ENCODE peak calls at places on chromosomes 4 and X, in eight cellular contexts. I, L, O, Z, H, E, P and X are unnamed samples.

GRCh38 chr4:28354874-28355273 is 1494.2 kb downstream of the STIM2 start:
- DNase-seq in I (no peak), H (no peak), E (no peak), O (no peak), P (no peak), Z (no peak), L (no peak), X (no peak)

GRCh38 chr4:141730805-141731204 is 94.4 kb downstream of the IL15 start:
- DNase-seq in L (no peak), O (no peak), H (no peak), I (no peak), Z (peak; percentile 14), E (peak; percentile 19), P (no peak), X (no peak)

GRCh38 chr4:177369372-177369771 is 59.7 kb downstream of the NEIL3 start:
- DNase-seq in L (no peak), H (no peak), O (peak; percentile 79), I (no peak), Z (no peak), E (no peak), P (peak; percentile 59), X (no peak)

GRCh38 chrX:1222511-1223252 is 10.2 kb upstream of the CRLF2 start:
- DNase-seq in I (peak; percentile 8), O (peak; percentile 25), P (no peak), H (no peak), Z (peak; percentile 14), E (peak; percentile 64), L (no peak), X (no peak)

GRCh38 chr4:78432896-78433295 is 118.7 kb upstream of the ANXA3 start:
- DNase-seq in H (no peak), L (no peak), P (peak; percentile 18), I (no peak), E (no peak), O (peak; percentile 11), Z (peak; percentile 48), X (peak; percentile 39)

GRCh38 chr4:122758033-122758432 is 25.5 kb downstream of the BBS12 start:
- DNase-seq in E (peak; percentile 61), P (peak; percentile 64), O (no peak), L (no peak), H (peak; percentile 29), I (peak; percentile 73), Z (peak; percentile 26), X (peak; percentile 51)

GRCh38 chrX:136742721-136743379 is 37.9 kb downstream of the ARHGEF6 start:
- DNase-seq in O (no peak), L (no peak), E (no peak), I (no peak), H (no peak), P (no peak), Z (no peak), X (no peak)

GRCh38 chr4:108683479-108683878 is 33.1 kb downstream of the OSTC start:
- DNase-seq in E (peak; percentile 49), H (peak; percentile 40), P (peak; percentile 44), Z (peak; percentile 6), O (peak; percentile 43), L (no peak), I (no peak), X (peak; percentile 21)

GRCh38 chr4:82421796-82422560 is 8.3 kb downstream of the HNRNPDL start:
- DNase-seq in L (no peak), O (no peak), E (no peak), Z (no peak), H (no peak), P (no peak), I (no peak), X (no peak)

GRCh38 chr4:4843651-4844291 is 15.7 kb upstream of the MSX1 start:
- DNase-seq in I (peak; percentile 30), E (no peak), O (no peak), H (no peak), L (no peak), Z (no peak), P (no peak), X (no peak)

GRCh38 chr4:139331185-139331584 is 28.9 kb upstream of the NDUFC1 start:
- DNase-seq in O (no peak), H (no peak), L (no peak), I (no peak), P (no peak), E (no peak), Z (no peak), X (no peak)

GRCh38 chr4:20684852-20685763 is 15.2 kb upstream of the PACRGL start:
- DNase-seq in Z (no peak), H (peak; percentile 48), O (no peak), I (no peak), P (peak; percentile 55), E (peak; percentile 58), L (no peak), X (no peak)

GRCh38 chrX:150476183-150476699 is 92.2 kb upstream of the MTM1 start:
- DNase-seq in I (no peak), E (no peak), O (no peak), L (no peak), H (no peak), P (peak; percentile 42), Z (peak; percentile 19), X (no peak)

GRCh38 chr4:133997440-133997839 is 204.1 kb downstream of the PABPC4L start:
- DNase-seq in P (peak; percentile 7), L (no peak), I (no peak), H (no peak), E (peak; percentile 2), O (no peak), Z (no peak), X (no peak)

GRCh38 chr4:75990129-75990528 is 616 bp downstream of the SDAD1 start:
- DNase-seq in I (no peak), Z (no peak), L (no peak), O (peak; percentile 14), P (peak; percentile 17), H (peak; percentile 19), E (no peak), X (no peak)

GRCh38 chr4:169933531-169933930 is 92.7 kb downstream of the MFAP3L start:
- DNase-seq in H (no peak), I (no peak), L (no peak), E (no peak), P (no peak), O (no peak), Z (no peak), X (no peak)

GRCh38 chrX:33252306-33252825 is 41.0 kb upstream of the DMD start:
- DNase-seq in O (peak; percentile 4), I (no peak), P (no peak), H (peak; percentile 6), E (no peak), Z (no peak), L (no peak), X (no peak)

GRCh38 chrX:153732406-153732805 is 7.8 kb downstream of the ABCD1 start:
- DNase-seq in Z (no peak), I (no peak), H (no peak), E (peak; percentile 86), L (no peak), O (no peak), P (no peak), X (no peak)

GRCh38 chr4:86452323-86452995 is 92.6 kb upstream of the MAPK10 start:
- DNase-seq in Z (no peak), O (peak; percentile 40), H (no peak), L (no peak), P (peak; percentile 69), I (no peak), E (no peak), X (no peak)

GRCh38 chrX:15143050-15143824 is 126.6 kb downstream of the ASB9 start:
- DNase-seq in E (peak; percentile 75), O (peak; percentile 9), Z (peak; percentile 11), H (peak; percentile 46), I (peak; percentile 83), L (peak; percentile 19), P (peak; percentile 46), X (no peak)

GRCh38 chr4:137541866-137542648 is 9.8 kb upstream of the PCDH18 start:
- DNase-seq in E (no peak), H (no peak), Z (no peak), O (no peak), P (no peak), L (no peak), I (no peak), X (no peak)

GRCh38 chrX:57286507-57287251 is at the start of gene FAAH2:
- DNase-seq in E (peak; percentile 87), L (no peak), O (no peak), H (peak; percentile 81), P (no peak), I (peak; percentile 81), Z (no peak), X (no peak)

GRCh38 chrX:41382699-41383645 is 49.0 kb downstream of the DDX3X start:
- DNase-seq in O (peak; percentile 28), Z (peak; percentile 20), H (no peak), P (peak; percentile 63), E (peak; percentile 32), L (no peak), I (peak; percentile 57), X (no peak)

GRCh38 chrX:13376857-13377441 is 57.1 kb upstream of the ATXN3L start:
- DNase-seq in H (no peak), P (peak; percentile 96), E (peak; percentile 71), L (peak; percentile 25), O (peak; percentile 78), I (no peak), Z (peak; percentile 76), X (peak; percentile 60)

GRCh38 chrX:154317391-154318000 is 21.9 kb downstream of the TKTL1 start:
- DNase-seq in P (peak; percentile 38), L (no peak), Z (no peak), O (no peak), H (peak; percentile 21), E (peak; percentile 37), I (no peak), X (no peak)

GRCh38 chr4:5424901-5425300 is 283.5 kb downstream of the EVC2 start:
- DNase-seq in O (no peak), I (no peak), P (no peak), H (no peak), Z (no peak), L (no peak), E (no peak), X (no peak)

GRCh38 chr4:15882675-15883086 is 55.9 kb downstream of the FGFBP1 start:
- DNase-seq in P (peak; percentile 89), H (peak; percentile 87), Z (peak; percentile 56), O (peak; percentile 41), I (peak; percentile 66), L (peak; percentile 39), E (peak; percentile 82), X (peak; percentile 49)

GRCh38 chr4:145888393-145888792 is 50.2 kb downstream of the ZNF827 start:
- DNase-seq in O (no peak), H (peak; percentile 13), I (no peak), L (no peak), E (peak; percentile 23), P (no peak), Z (no peak), X (no peak)
- TF ChIP-seq CTCF in O (peak; percentile 38), H (peak; percentile 53), I (no peak), L (peak; percentile 7), E (peak; percentile 49), P (peak; percentile 12), Z (no peak), X (peak; percentile 15)

GRCh38 chr4:157217708-157218107 is 2.8 kb upstream of the GRIA2 start:
- DNase-seq in L (no peak), I (no peak), E (peak; percentile 64), Z (no peak), P (peak; percentile 52), O (no peak), H (peak; percentile 1), X (no peak)
- TF ChIP-seq CTCF in L (peak; percentile 40), I (no peak), E (peak; percentile 71), Z (peak; percentile 50), P (peak; percentile 64), O (peak; percentile 53), H (peak; percentile 72), X (peak; percentile 62)

GRCh38 chr4:36159208-36159607 is 85.1 kb downstream of the ARAP2 start:
- DNase-seq in P (no peak), Z (no peak), O (no peak), L (no peak), I (no peak), H (no peak), E (no peak), X (no peak)
- TF ChIP-seq CTCF in P (no peak), Z (no peak), O (peak; percentile 14), L (no peak), I (no peak), H (peak; percentile 55), E (peak; percentile 39), X (peak; percentile 26)

GRCh38 chr4:187380181-187380581 is 615.4 kb upstream of the ZFP42 start:
- DNase-seq in P (peak; percentile 7), E (peak; percentile 42), H (peak; percentile 55), I (peak; percentile 52), O (peak; percentile 4), L (no peak), Z (no peak), X (no peak)
- TF ChIP-seq CTCF in P (peak; percentile 10), E (peak; percentile 51), H (peak; percentile 68), I (no peak), O (peak; percentile 59), L (no peak), Z (peak; percentile 29), X (peak; percentile 22)